ENCODE peak calls at places on chromosomes 2 and 18, in five cellular contexts. G is germinal center, L is IMR-90, W is HT-29, D is left cardiac atrium. K is an unnamed sample.

GRCh38 chr2:95268208-95269035 is 5.8 kb upstream of the PROM2 start:
- DNase-seq in G (no peak), D (no peak), L (no peak), W (no peak), K (no peak)

GRCh38 chr2:156435725-156436476 is at the start of gene GPD2:
- DNase-seq in G (peak; percentile 66), L (peak; percentile 82), W (peak; percentile 91), D (peak; percentile 95), K (peak; percentile 82)

GRCh38 chr2:117691980-117692379 is 122.5 kb upstream of the DDX18 start:
- DNase-seq in L (no peak), D (no peak), W (no peak), G (no peak), K (no peak)

GRCh38 chr2:173589604-173590277 is 235.1 kb downstream of the CDCA7 start:
- DNase-seq in W (no peak), G (no peak), D (no peak), L (peak; percentile 39), K (no peak)

GRCh38 chr2:170310876-170311502 is 133.0 kb downstream of the MYO3B start:
- DNase-seq in W (no peak), D (no peak), L (no peak), G (no peak), K (no peak)

GRCh38 chr2:99809259-99809900 is 319.6 kb upstream of the REV1 start:
- DNase-seq in W (no peak), G (no peak), D (no peak), L (peak; percentile 40), K (no peak)

GRCh38 chr18:67854340-67854739 is 337.8 kb upstream of the DSEL start:
- DNase-seq in D (no peak), L (peak; percentile 41), G (no peak), W (no peak), K (no peak)

GRCh38 chr2:11071939-11072338 is 83.3 kb upstream of the SLC66A3 start:
- DNase-seq in L (no peak), G (no peak), D (no peak), W (no peak), K (no peak)

GRCh38 chr2:10839813-10840212 is 27.2 kb upstream of the PDIA6 start:
- DNase-seq in L (peak; percentile 35), G (no peak), W (peak; percentile 26), D (no peak), K (no peak)

GRCh38 chr18:49123431-49123830 is 172.7 kb upstream of the SMAD7 start:
- DNase-seq in W (no peak), G (no peak), D (no peak), L (peak; percentile 2), K (no peak)

GRCh38 chr2:180196419-180196977 is 189.4 kb upstream of the CWC22 start:
- DNase-seq in L (no peak), D (no peak), W (no peak), G (no peak), K (no peak)

GRCh38 chr2:12824771-12825363 is 108.1 kb downstream of the TRIB2 start:
- DNase-seq in D (peak; percentile 73), L (no peak), G (no peak), W (no peak), K (no peak)

GRCh38 chr2:8649718-8650117 is 32.1 kb upstream of the ID2 start:
- DNase-seq in L (no peak), W (no peak), G (no peak), D (no peak), K (no peak)

GRCh38 chr2:133452561-133452960 is 115.7 kb downstream of the NCKAP5 start:
- DNase-seq in W (no peak), L (no peak), D (no peak), G (no peak), K (no peak)

GRCh38 chr2:23926289-23926749 is 604 bp downstream of the ATAD2B start:
- DNase-seq in G (peak; percentile 45), D (peak; percentile 51), L (no peak), W (no peak), K (peak; percentile 80)

GRCh38 chr2:172962824-172963223 is 112.8 kb upstream of the MAP3K20 start:
- DNase-seq in G (no peak), D (no peak), W (peak; percentile 36), L (peak; percentile 78), K (no peak)

GRCh38 chr2:236562434-236562833 is 7.2 kb upstream of the ACKR3 start:
- DNase-seq in W (peak; percentile 36), L (peak; percentile 13), D (no peak), G (no peak), K (no peak)

GRCh38 chr2:10239561-10239967 is 63.1 kb upstream of the HPCAL1 start:
- DNase-seq in W (no peak), D (peak; percentile 6), L (no peak), G (no peak), K (no peak)

GRCh38 chr18:34709104-34709503 is 994 bp upstream of the DTNA start:
- DNase-seq in D (no peak), L (peak; percentile 87), W (no peak), G (no peak), K (no peak)

GRCh38 chr2:46298272-46298521 is 990 bp downstream of the EPAS1 start:
- DNase-seq in G (no peak), W (peak; percentile 16), D (no peak), L (no peak), K (peak; percentile 20)

GRCh38 chr2:10548626-10549025 is 100.5 kb upstream of the ODC1 start:
- DNase-seq in L (peak; percentile 16), W (no peak), G (no peak), D (no peak), K (no peak)

GRCh38 chr2:68687018-68687417 is 43.6 kb downstream of the PROKR1 start:
- DNase-seq in D (no peak), W (no peak), L (no peak), G (no peak), K (no peak)